ENCODE peak calls at places on chromosomes 7 and 10, in nine cellular contexts. One of them, this sample, is unnamed. For H3K4me1, the result is how much of the 10 kb centered on the place peaks cover.

GRCh38 chr7:1818581-1819200 is 148.6 kb downstream of the ELFN1 start:
- DNase-seq in K562: no peak
- DNase-seq in sigmoid colon: peak
- DNase-seq in H1: no peak
- DNase-seq in SK-N-SH: peak
- DNase-seq in A549: no peak
- DNase-seq in GM12878: no peak
- DNase-seq in suprapubic skin: no peak
- DNase-seq in tibial nerve: no peak
- DNase-seq in this sample: no peak

GRCh38 chr10:117553171-117553814 is 10.7 kb downstream of the EMX2 start:
- DNase-seq in K562: no peak
- DNase-seq in sigmoid colon: no peak
- DNase-seq in H1: no peak
- DNase-seq in SK-N-SH: no peak
- DNase-seq in A549: no peak
- DNase-seq in GM12878: no peak
- DNase-seq in suprapubic skin: no peak
- DNase-seq in tibial nerve: no peak
- DNase-seq in this sample: no peak

GRCh38 chr7:150311711-150312110 is 11.4 kb upstream of the LRRC61 start:
- DNase-seq in K562: peak
- DNase-seq in sigmoid colon: no peak
- DNase-seq in H1: no peak
- DNase-seq in SK-N-SH: no peak
- DNase-seq in A549: no peak
- DNase-seq in GM12878: no peak
- DNase-seq in suprapubic skin: no peak
- DNase-seq in tibial nerve: no peak
- DNase-seq in this sample: no peak

GRCh38 chr7:131252976-131253375 is 74.7 kb upstream of the MKLN1 start:
- DNase-seq in K562: no peak
- DNase-seq in sigmoid colon: no peak
- DNase-seq in H1: no peak
- DNase-seq in SK-N-SH: no peak
- DNase-seq in A549: no peak
- DNase-seq in GM12878: no peak
- DNase-seq in suprapubic skin: no peak
- DNase-seq in tibial nerve: no peak
- DNase-seq in this sample: no peak

GRCh38 chr7:5682889-5683670 is 98.4 kb downstream of the RNF216 start:
- DNase-seq in K562: no peak
- DNase-seq in sigmoid colon: peak
- DNase-seq in H1: no peak
- DNase-seq in SK-N-SH: no peak
- DNase-seq in A549: no peak
- DNase-seq in GM12878: no peak
- DNase-seq in suprapubic skin: no peak
- DNase-seq in tibial nerve: no peak
- DNase-seq in this sample: no peak

GRCh38 chr10:33099748-33100147 is 141.7 kb upstream of the ITGB1 start:
- DNase-seq in K562: no peak
- DNase-seq in sigmoid colon: no peak
- DNase-seq in H1: no peak
- DNase-seq in SK-N-SH: no peak
- DNase-seq in A549: no peak
- DNase-seq in GM12878: no peak
- DNase-seq in suprapubic skin: no peak
- DNase-seq in tibial nerve: no peak
- DNase-seq in this sample: no peak

GRCh38 chr7:140537750-140538482 is 58.6 kb upstream of the MKRN1 start:
- DNase-seq in K562: no peak
- DNase-seq in sigmoid colon: no peak
- DNase-seq in H1: no peak
- DNase-seq in SK-N-SH: no peak
- DNase-seq in A549: no peak
- DNase-seq in GM12878: no peak
- DNase-seq in suprapubic skin: no peak
- DNase-seq in tibial nerve: no peak
- DNase-seq in this sample: no peak

GRCh38 chr10:124510536-124511158 is 49.0 kb downstream of the LHPP start:
- DNase-seq in K562: no peak
- DNase-seq in sigmoid colon: peak
- DNase-seq in H1: no peak
- DNase-seq in SK-N-SH: no peak
- DNase-seq in A549: no peak
- DNase-seq in GM12878: no peak
- DNase-seq in suprapubic skin: no peak
- DNase-seq in tibial nerve: no peak
- DNase-seq in this sample: no peak

GRCh38 chr10:83108565-83109333 is 1030.6 kb upstream of the GHITM start:
- DNase-seq in K562: no peak
- DNase-seq in sigmoid colon: no peak
- DNase-seq in H1: no peak
- DNase-seq in SK-N-SH: no peak
- DNase-seq in A549: no peak
- DNase-seq in GM12878: no peak
- DNase-seq in suprapubic skin: no peak
- DNase-seq in tibial nerve: no peak
- DNase-seq in this sample: peak

GRCh38 chr10:42482411-42482810 is 156.0 kb downstream of the ZNF33B start:
- DNase-seq in K562: no peak
- DNase-seq in sigmoid colon: no peak
- DNase-seq in H1: no peak
- DNase-seq in SK-N-SH: no peak
- DNase-seq in A549: no peak
- DNase-seq in GM12878: no peak
- DNase-seq in suprapubic skin: no peak
- DNase-seq in tibial nerve: no peak
- DNase-seq in this sample: no peak

GRCh38 chr10:129511758-129512157 is 44.7 kb downstream of the MGMT start:
- DNase-seq in K562: no peak
- DNase-seq in sigmoid colon: no peak
- DNase-seq in H1: no peak
- DNase-seq in SK-N-SH: no peak
- DNase-seq in A549: no peak
- DNase-seq in GM12878: no peak
- DNase-seq in suprapubic skin: no peak
- DNase-seq in tibial nerve: no peak
- DNase-seq in this sample: no peak

GRCh38 chr10:68562666-68563522 is 2.8 kb downstream of the TET1 start:
- DNase-seq in K562: peak
- DNase-seq in sigmoid colon: no peak
- DNase-seq in H1: no peak
- DNase-seq in SK-N-SH: peak
- DNase-seq in A549: no peak
- DNase-seq in GM12878: no peak
- DNase-seq in suprapubic skin: no peak
- DNase-seq in tibial nerve: no peak
- DNase-seq in this sample: no peak
- H3K4me3 ChIP-seq in K562: peak
- H3K4me3 ChIP-seq in sigmoid colon: peak
- H3K4me3 ChIP-seq in H1: peak
- H3K4me3 ChIP-seq in SK-N-SH: peak
- H3K4me3 ChIP-seq in A549: no peak
- H3K4me3 ChIP-seq in GM12878: no peak
- H3K4me3 ChIP-seq in suprapubic skin: peak
- H3K4me3 ChIP-seq in tibial nerve: peak
- H3K4me3 ChIP-seq in this sample: no peak

GRCh38 chr10:62860946-62861345 is 44.8 kb upstream of the EGR2 start:
- DNase-seq in K562: no peak
- DNase-seq in sigmoid colon: no peak
- DNase-seq in H1: no peak
- DNase-seq in SK-N-SH: no peak
- DNase-seq in A549: no peak
- DNase-seq in GM12878: no peak
- DNase-seq in suprapubic skin: no peak
- DNase-seq in tibial nerve: no peak
- DNase-seq in this sample: no peak

GRCh38 chr10:62861507-62861906 is 45.3 kb upstream of the EGR2 start:
- DNase-seq in K562: no peak
- DNase-seq in sigmoid colon: no peak
- DNase-seq in H1: no peak
- DNase-seq in SK-N-SH: no peak
- DNase-seq in A549: no peak
- DNase-seq in GM12878: no peak
- DNase-seq in suprapubic skin: no peak
- DNase-seq in tibial nerve: no peak
- DNase-seq in this sample: no peak

GRCh38 chr10:62862447-62862846 is 46.3 kb upstream of the EGR2 start:
- DNase-seq in K562: no peak
- DNase-seq in sigmoid colon: no peak
- DNase-seq in H1: no peak
- DNase-seq in SK-N-SH: no peak
- DNase-seq in A549: no peak
- DNase-seq in GM12878: no peak
- DNase-seq in suprapubic skin: no peak
- DNase-seq in tibial nerve: no peak
- DNase-seq in this sample: no peak

GRCh38 chr10:62856021-62856420 is 39.9 kb upstream of the EGR2 start:
- DNase-seq in K562: no peak
- DNase-seq in sigmoid colon: no peak
- DNase-seq in H1: no peak
- DNase-seq in SK-N-SH: no peak
- DNase-seq in A549: no peak
- DNase-seq in GM12878: no peak
- DNase-seq in suprapubic skin: no peak
- DNase-seq in tibial nerve: no peak
- DNase-seq in this sample: no peak

DNA sequence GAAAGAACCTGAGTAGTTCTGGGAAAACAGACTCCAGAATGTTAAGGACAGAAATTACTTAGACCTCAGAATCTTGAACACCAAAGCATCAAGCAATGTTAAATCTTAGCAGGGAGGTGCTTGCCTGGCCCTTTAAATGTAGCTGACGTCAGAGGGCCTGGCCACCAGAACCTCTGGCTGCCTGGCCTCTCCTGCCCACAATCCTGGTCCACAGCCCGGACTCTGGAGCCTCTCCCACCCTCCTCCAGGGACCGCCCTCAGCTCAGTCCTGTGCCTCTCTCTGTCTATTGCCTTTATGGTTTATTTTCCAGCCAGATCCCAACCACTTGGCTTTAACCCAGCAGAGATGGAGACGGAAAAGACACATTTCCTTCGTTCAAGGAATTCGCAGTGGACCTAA is 42.2 kb upstream of the EGR2 start:
- DNase-seq in K562: no peak
- DNase-seq in sigmoid colon: no peak
- DNase-seq in H1: no peak
- DNase-seq in SK-N-SH: peak
- DNase-seq in A549: no peak
- DNase-seq in GM12878: no peak
- DNase-seq in suprapubic skin: no peak
- DNase-seq in tibial nerve: no peak
- DNase-seq in this sample: peak
- TF ChIP-seq EP300 in K562: no peak
- TF ChIP-seq EP300 in sigmoid colon: no peak
- TF ChIP-seq EP300 in H1: no peak
- TF ChIP-seq EP300 in SK-N-SH: no peak
- TF ChIP-seq EP300 in A549: no peak
- TF ChIP-seq EP300 in GM12878: no peak
- TF ChIP-seq EP300 in suprapubic skin: no peak
- TF ChIP-seq EP300 in tibial nerve: no peak
- TF ChIP-seq EP300 in this sample: no peak

GRCh38 chr7:80876894-80877414 is 41.9 kb downstream of the SEMA3C start:
- DNase-seq in K562: no peak
- DNase-seq in sigmoid colon: no peak
- DNase-seq in H1: no peak
- DNase-seq in SK-N-SH: peak
- DNase-seq in A549: no peak
- DNase-seq in GM12878: no peak
- DNase-seq in suprapubic skin: no peak
- DNase-seq in tibial nerve: no peak
- DNase-seq in this sample: no peak
- H3K4me1 ChIP-seq in K562: under half
- H3K4me1 ChIP-seq in sigmoid colon: under half
- H3K4me1 ChIP-seq in H1: under half
- H3K4me1 ChIP-seq in SK-N-SH: under half
- H3K4me1 ChIP-seq in A549: half or more
- H3K4me1 ChIP-seq in GM12878: under half
- H3K4me1 ChIP-seq in suprapubic skin: under half
- H3K4me1 ChIP-seq in tibial nerve: under half
- H3K4me1 ChIP-seq in this sample: under half

GRCh38 chr10:6148908-6149307 is 53.8 kb upstream of the PFKFB3 start:
- DNase-seq in K562: no peak
- DNase-seq in sigmoid colon: no peak
- DNase-seq in H1: no peak
- DNase-seq in SK-N-SH: no peak
- DNase-seq in A549: no peak
- DNase-seq in GM12878: no peak
- DNase-seq in suprapubic skin: no peak
- DNase-seq in tibial nerve: no peak
- DNase-seq in this sample: no peak

GRCh38 chr10:6148251-6148691 is 54.5 kb upstream of the PFKFB3 start:
- DNase-seq in K562: no peak
- DNase-seq in sigmoid colon: no peak
- DNase-seq in H1: no peak
- DNase-seq in SK-N-SH: no peak
- DNase-seq in A549: no peak
- DNase-seq in GM12878: no peak
- DNase-seq in suprapubic skin: no peak
- DNase-seq in tibial nerve: no peak
- DNase-seq in this sample: no peak

GRCh38 chr10:6145414-6145978 is 56.7 kb downstream of the RBM17 start:
- DNase-seq in K562: no peak
- DNase-seq in sigmoid colon: no peak
- DNase-seq in H1: no peak
- DNase-seq in SK-N-SH: peak
- DNase-seq in A549: no peak
- DNase-seq in GM12878: no peak
- DNase-seq in suprapubic skin: no peak
- DNase-seq in tibial nerve: no peak
- DNase-seq in this sample: peak

GRCh38 chr10:6145979-6146432 is 56.7 kb upstream of the PFKFB3 start:
- DNase-seq in K562: no peak
- DNase-seq in sigmoid colon: no peak
- DNase-seq in H1: no peak
- DNase-seq in SK-N-SH: no peak
- DNase-seq in A549: no peak
- DNase-seq in GM12878: no peak
- DNase-seq in suprapubic skin: no peak
- DNase-seq in tibial nerve: no peak
- DNase-seq in this sample: no peak

GRCh38 chr10:6146921-6147320 is 55.8 kb upstream of the PFKFB3 start:
- DNase-seq in K562: no peak
- DNase-seq in sigmoid colon: no peak
- DNase-seq in H1: no peak
- DNase-seq in SK-N-SH: no peak
- DNase-seq in A549: no peak
- DNase-seq in GM12878: no peak
- DNase-seq in suprapubic skin: no peak
- DNase-seq in tibial nerve: no peak
- DNase-seq in this sample: no peak
- H3K4me3 ChIP-seq in K562: no peak
- H3K4me3 ChIP-seq in sigmoid colon: no peak
- H3K4me3 ChIP-seq in H1: no peak
- H3K4me3 ChIP-seq in SK-N-SH: no peak
- H3K4me3 ChIP-seq in A549: no peak
- H3K4me3 ChIP-seq in GM12878: no peak
- H3K4me3 ChIP-seq in suprapubic skin: no peak
- H3K4me3 ChIP-seq in tibial nerve: no peak
- H3K4me3 ChIP-seq in this sample: no peak

GRCh38 chr10:4451512-4451911 is 374.5 kb upstream of the AKR1E2 start:
- DNase-seq in K562: no peak
- DNase-seq in sigmoid colon: no peak
- DNase-seq in H1: no peak
- DNase-seq in SK-N-SH: no peak
- DNase-seq in A549: no peak
- DNase-seq in GM12878: no peak
- DNase-seq in suprapubic skin: no peak
- DNase-seq in tibial nerve: no peak
- DNase-seq in this sample: no peak
- TF ChIP-seq EP300 in K562: no peak
- TF ChIP-seq EP300 in sigmoid colon: no peak
- TF ChIP-seq EP300 in H1: no peak
- TF ChIP-seq EP300 in SK-N-SH: no peak
- TF ChIP-seq EP300 in A549: no peak
- TF ChIP-seq EP300 in GM12878: no peak
- TF ChIP-seq EP300 in suprapubic skin: no peak
- TF ChIP-seq EP300 in tibial nerve: no peak
- TF ChIP-seq EP300 in this sample: no peak